ENCODE peak calls at places on chromosomes 13 and 19, in four cellular contexts. B is psoas muscle; D is heart left ventricle; Y is CD4-positive, CD25-positive, alpha-beta regulatory T cell. W is an unnamed sample. For H3K4me1, the result is how much of the 10 kb centered on the place peaks cover.

GRCh38 chr13:60351816-60352215 is 45.2 kb upstream of the TDRD3 start:
- DNase-seq in B (no peak), D (no peak), Y (no peak), W (no peak)

GRCh38 chr13:51861728-51862300 is at the start of gene CCDC70:
- DNase-seq in B (no peak), D (no peak), Y (no peak), W (no peak)

GRCh38 chr19:54648129-54648528 is 14.7 kb upstream of the LILRB4 start:
- DNase-seq in B (no peak), D (no peak), Y (no peak), W (no peak)

GRCh38 chr13:109036091-109036490 is 406.7 kb downstream of the MYO16 start:
- DNase-seq in B (no peak), D (no peak), Y (no peak), W (no peak)

GRCh38 chr13:21061077-21061945 is at the start of gene LATS2:
- DNase-seq in B (peak), D (peak), Y (peak), W (peak)

GRCh38 chr19:29886535-29886934 is 55.5 kb upstream of the URI1 start:
- DNase-seq in B (no peak), D (no peak), Y (no peak), W (no peak)

GRCh38 chr13:47553329-47553977 is 447.6 kb downstream of the SUCLA2 start:
- DNase-seq in B (no peak), D (no peak), Y (no peak), W (no peak)

GRCh38 chr13:24664726-24665409 is 15.3 kb upstream of the ATP12A start:
- DNase-seq in B (no peak), D (no peak), Y (no peak), W (no peak)

GRCh38 chr19:52086481-52086880 is 9.1 kb downstream of the ZNF841 start:
- DNase-seq in B (no peak), D (no peak), Y (no peak), W (no peak)

GRCh38 chr13:30027569-30028455 is 177.4 kb upstream of the UBL3 start:
- DNase-seq in B (no peak), D (no peak), Y (no peak), W (no peak)

GRCh38 chr19:45752639-45753038 is 16.4 kb downstream of the SIX5 start:
- DNase-seq in B (no peak), D (no peak), Y (no peak), W (no peak)

GRCh38 chr13:76462003-76462402 is 424.2 kb downstream of the KCTD12 start:
- DNase-seq in B (no peak), D (no peak), Y (no peak), W (no peak)

GRCh38 chr19:4803736-4804695 is 12.5 kb downstream of the FEM1A start:
- DNase-seq in B (peak), D (peak), Y (peak), W (peak)

GRCh38 chr19:4806384-4806783 is 14.8 kb downstream of the FEM1A start:
- DNase-seq in B (no peak), D (peak), Y (no peak), W (no peak)

GRCh38 chr19:4800591-4801081 is 9.1 kb downstream of the FEM1A start:
- DNase-seq in B (peak), D (peak), Y (no peak), W (no peak)

GRCh38 chr19:4802711-4803110 is 11.2 kb downstream of the FEM1A start:
- DNase-seq in B (peak), D (peak), Y (no peak), W (no peak)

DNA sequence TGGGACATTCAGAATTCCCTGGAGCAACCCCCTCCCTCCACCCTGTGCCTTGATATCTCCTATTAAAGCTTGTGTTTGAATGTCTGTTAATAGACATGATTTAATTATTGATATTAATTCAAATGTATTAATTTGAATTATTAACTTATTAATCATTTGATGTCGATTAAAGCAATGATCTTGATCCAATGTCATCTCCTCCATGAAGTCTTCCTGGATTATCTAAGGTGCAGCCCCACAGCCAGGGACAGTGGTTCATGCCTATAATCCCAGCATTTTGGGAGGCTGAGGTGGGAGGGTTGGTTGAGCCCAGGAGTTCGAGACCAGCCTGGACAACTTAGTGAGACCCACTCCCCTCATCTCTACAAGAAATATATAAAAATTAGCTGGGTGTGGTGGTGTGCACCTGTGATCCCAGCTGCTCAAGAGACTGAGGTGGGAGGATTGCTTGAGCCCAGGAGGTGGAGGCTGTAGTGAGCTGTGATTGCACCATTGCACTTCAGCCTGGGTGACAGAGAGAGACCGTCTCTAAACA is 9.6 kb downstream of the FEM1A start:
- DNase-seq in B (no peak), D (no peak), Y (no peak), W (no peak)
- H3K27ac ChIP-seq in B (peak), D (peak), Y (no peak), W (no peak)

GRCh38 chr13:39253774-39254173 is 215.5 kb downstream of the NHLRC3 start:
- DNase-seq in B (no peak), D (no peak), Y (no peak), W (no peak)
- H3K4me3 ChIP-seq in B (no peak), D (no peak), Y (no peak), W (no peak)

DNA sequence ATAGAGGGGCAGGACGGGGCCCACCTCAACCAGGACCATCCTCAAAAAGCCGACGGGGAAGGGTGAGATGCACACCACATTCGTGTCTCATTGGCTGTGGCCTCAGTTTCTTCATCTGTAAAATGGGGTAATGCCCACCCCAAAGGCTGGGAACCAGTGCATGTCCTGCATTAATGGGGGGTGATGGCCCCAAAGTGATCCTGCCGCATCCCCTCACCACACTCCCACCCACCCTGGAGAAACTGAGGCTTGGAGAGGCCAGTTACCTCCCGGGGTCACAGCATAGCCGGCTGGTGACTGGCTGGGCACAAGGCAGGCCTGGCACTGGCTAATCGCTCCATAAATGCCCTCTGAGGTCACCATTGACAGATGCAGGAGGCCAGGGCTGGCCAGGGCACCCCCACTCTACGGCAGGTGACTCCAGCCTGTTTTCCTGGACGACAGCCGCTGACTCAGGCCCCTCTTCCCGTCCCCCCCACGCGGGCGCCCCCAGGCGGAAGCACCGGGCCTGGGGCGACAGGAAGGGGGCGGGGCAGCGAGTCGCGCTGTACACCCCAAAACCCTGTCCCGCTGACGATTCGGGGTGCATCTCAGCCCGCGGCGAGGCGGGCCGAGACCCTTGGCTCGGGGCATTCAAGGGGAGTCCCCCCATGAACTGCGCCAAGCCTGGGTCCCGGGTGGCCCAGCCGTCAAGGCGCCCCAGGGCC is 483 bp upstream of the MIDN start:
- DNase-seq in B (peak), D (peak), Y (peak), W (no peak)
- H3K4me1 ChIP-seq in B (half or more), D (half or more), Y (under half), W (half or more)

DNA sequence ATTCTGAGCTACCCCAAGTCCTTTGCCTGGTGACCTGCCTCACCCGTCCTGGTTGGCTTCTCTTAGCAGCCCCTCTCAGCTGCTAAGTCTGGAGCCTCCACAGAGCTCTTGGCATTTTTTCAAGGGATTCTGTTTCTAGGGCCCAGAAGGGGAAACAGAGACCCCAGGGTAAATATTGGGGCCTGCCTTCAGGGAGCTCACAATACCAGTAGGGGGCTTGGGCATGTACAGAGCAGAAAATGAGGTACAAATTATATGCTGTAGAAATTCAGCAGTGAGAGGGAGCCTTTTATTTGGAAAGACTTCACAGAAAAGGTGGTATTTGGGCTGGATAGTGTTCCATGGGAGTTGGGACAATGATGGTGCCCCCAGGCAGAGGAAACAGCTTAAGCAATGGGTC is 3.7 kb downstream of the SAMD4B start:
- DNase-seq in B (no peak), D (no peak), Y (no peak), W (no peak)
- H3K27ac ChIP-seq in B (peak), D (no peak), Y (no peak), W (no peak)

GRCh38 chr19:6536138-6536671 is 5.4 kb downstream of the TNFSF9 start:
- DNase-seq in B (peak), D (peak), Y (peak), W (peak)
- H3K4me3 ChIP-seq in B (no peak), D (no peak), Y (no peak), W (no peak)

GRCh38 chr13:75416327-75417005 is 65.5 kb downstream of the TBC1D4 start:
- DNase-seq in B (no peak), D (no peak), Y (no peak), W (no peak)
- H3K4me1 ChIP-seq in B (half or more), D (under half), Y (under half), W (under half)

GRCh38 chr19:17026041-17026658 is 460 bp downstream of the CPAMD8 start:
- DNase-seq in B (no peak), D (no peak), Y (no peak), W (no peak)
- H3K27ac ChIP-seq in B (no peak), D (peak), Y (no peak), W (no peak)

GRCh38 chr13:80307401-80307987 is 33.4 kb downstream of the SPRY2 start:
- DNase-seq in B (no peak), D (no peak), Y (no peak), W (no peak)
- H3K4me3 ChIP-seq in B (no peak), D (no peak), Y (no peak), W (no peak)

GRCh38 chr19:10289167-10289835 is 451 bp upstream of the ICAM5 start:
- DNase-seq in B (peak), D (peak), Y (peak), W (no peak)
- H3K4me1 ChIP-seq in B (under half), D (under half), Y (half or more), W (under half)

W was measured in testis.